ENCODE peak calls at places on chromosomes 5 and 9, in seven cellular contexts. C is NCI-H187, Y is AG08396, Z is GM13977, N is cerebellum, E is K562, W is ELR. M is an unnamed sample.

GRCh38 chr5:152285764-152286163 is 119.3 kb downstream of the NMUR2 start:
- DNase-seq in Z (no peak), C (no peak), W (no peak), N (no peak), E (no peak), Y (no peak), M (no peak)

GRCh38 chr5:111132731-111133435 is 40.7 kb downstream of the WDR36 start:
- DNase-seq in Y (no peak), C (no peak), Z (no peak), E (no peak), N (no peak), W (no peak), M (no peak)

GRCh38 chr5:74123928-74124327 is 497.9 kb downstream of the ARHGEF28 start:
- DNase-seq in Z (no peak), C (no peak), W (no peak), N (no peak), Y (no peak), E (no peak), M (no peak)

GRCh38 chr5:664994-665360 is 28.2 kb downstream of the TPPP start:
- DNase-seq in Y (no peak), Z (no peak), N (no peak), E (no peak), W (no peak), C (no peak), M (no peak)

GRCh38 chr5:66923457-66923856 is 273.1 kb downstream of the CD180 start:
- DNase-seq in C (no peak), E (no peak), N (no peak), Z (no peak), W (no peak), Y (no peak), M (no peak)

GRCh38 chr9:127979333-127980055 is 1.3 kb downstream of the EEIG1 start:
- DNase-seq in E (peak; percentile 47), Y (peak; percentile 70), N (peak; percentile 50), W (peak; percentile 62), Z (peak; percentile 74), C (no peak), M (no peak)

GRCh38 chr5:122195784-122196394 is 66.5 kb downstream of the ZNF474 start:
- DNase-seq in N (peak; percentile 37), W (peak; percentile 67), E (peak; percentile 43), Z (no peak), C (peak; percentile 58), Y (peak; percentile 37), M (no peak)

GRCh38 chr5:180607861-180608571 is 16.7 kb upstream of the SCGB3A1 start:
- DNase-seq in C (no peak), E (no peak), Z (no peak), Y (no peak), N (no peak), W (no peak), M (peak; percentile 35)

GRCh38 chr9:132069046-132069898 is 10.4 kb downstream of the MED27 start:
- DNase-seq in Y (peak; percentile 63), N (no peak), E (no peak), Z (no peak), C (peak; percentile 46), W (peak; percentile 21), M (no peak)

GRCh38 chr9:135695642-135696041 is 3.6 kb downstream of the SOHLH1 start:
- DNase-seq in E (no peak), C (no peak), W (no peak), Y (no peak), N (no peak), Z (no peak), M (no peak)

GRCh38 chr9:112486221-112487007 is at the start of gene KIAA1958:
- DNase-seq in Z (peak; percentile 96), W (peak; percentile 86), Y (peak; percentile 87), E (peak; percentile 96), C (peak; percentile 50), N (peak; percentile 90), M (peak; percentile 64)

GRCh38 chr5:159571501-159572244 is 241.4 kb upstream of the IL12B start:
- DNase-seq in E (no peak), N (no peak), Y (no peak), W (no peak), C (no peak), Z (no peak), M (no peak)

GRCh38 chr9:129619787-129620668 is 873 bp downstream of the C9orf50 start:
- DNase-seq in Y (peak; percentile 70), W (peak; percentile 68), N (peak; percentile 32), Z (no peak), E (peak; percentile 68), C (no peak), M (peak; percentile 41)

GRCh38 chr5:125719681-125720676 is 703.2 kb upstream of the GRAMD2B start:
- DNase-seq in W (no peak), E (no peak), Z (no peak), N (no peak), Y (no peak), C (peak; percentile 88), M (no peak)

GRCh38 chr9:127131871-127132270 is 9.4 kb upstream of the ANGPTL2 start:
- DNase-seq in W (peak; percentile 88), N (no peak), Z (no peak), Y (no peak), E (no peak), C (no peak), M (no peak)

GRCh38 chr5:59038169-59039002 is 455.5 kb downstream of the RAB3C start:
- DNase-seq in Z (peak; percentile 3), E (no peak), W (peak; percentile 44), C (no peak), Y (peak; percentile 8), N (no peak), M (no peak)

GRCh38 chr5:64840958-64841357 is 72.2 kb downstream of the CWC27 start:
- DNase-seq in N (no peak), Z (no peak), W (no peak), E (no peak), Y (no peak), C (no peak), M (no peak)

GRCh38 chr5:157447246-157447645 is 12.8 kb upstream of the NIPAL4 start:
- DNase-seq in Y (no peak), E (peak; percentile 30), N (no peak), C (no peak), Z (no peak), W (no peak), M (no peak)

GRCh38 chr9:115008536-115008935 is 78.1 kb upstream of the TNFSF8 start:
- DNase-seq in Y (peak; percentile 76), W (peak; percentile 95), E (no peak), C (no peak), N (peak; percentile 24), Z (no peak), M (peak; percentile 87)

GRCh38 chr9:6024035-6024554 is 8.7 kb upstream of the RANBP6 start:
- DNase-seq in E (peak; percentile 29), C (no peak), W (peak; percentile 34), N (no peak), Y (peak; percentile 17), Z (peak; percentile 47), M (no peak)

GRCh38 chr5:37549411-37549810 is 170.3 kb downstream of the WDR70 start:
- DNase-seq in E (no peak), N (no peak), Z (no peak), Y (no peak), W (no peak), C (no peak), M (no peak)

GRCh38 chr5:58922392-58923171 is 339.7 kb downstream of the RAB3C start:
- DNase-seq in Z (no peak), C (no peak), N (peak; percentile 75), Y (peak; percentile 40), E (no peak), W (no peak), M (no peak)

M was measured in CD14-positive monocyte.